ENCODE peak calls at places on chromosomes 5 and 9, in four cellular contexts. O is astrocyte of the spinal cord, Q is body of pancreas, Z is RWPE1. S is an unnamed sample.

GRCh38 chr9:4375424-4376195 is 75.7 kb upstream of the GLIS3 start:
- DNase-seq in Z (peak), O (peak), Q (no peak), S (no peak)

GRCh38 chr5:76684756-76685594 is 31.0 kb upstream of the F2R start:
- DNase-seq in Q (no peak), Z (no peak), O (no peak), S (no peak)

GRCh38 chr5:372556-372910 is 51.0 kb downstream of the AHRR start:
- DNase-seq in O (no peak), Z (no peak), Q (no peak), S (peak)

GRCh38 chr5:136028090-136028489 is 698 bp upstream of the TGFBI start:
- DNase-seq in Z (no peak), O (no peak), Q (no peak), S (no peak)

GRCh38 chr5:11385251-11385900 is 518.9 kb downstream of the CTNND2 start:
- DNase-seq in O (no peak), Q (no peak), Z (no peak), S (no peak)

GRCh38 chr9:80231847-80232246 is 660.1 kb downstream of the TLE4 start:
- DNase-seq in Q (no peak), Z (no peak), O (no peak), S (no peak)

GRCh38 chr9:34701023-34701768 is 8.7 kb downstream of the CCL21 start:
- DNase-seq in Q (peak), O (peak), Z (peak), S (peak)

GRCh38 chr9:94767331-94768099 is 41.0 kb downstream of the AOPEP start:
- DNase-seq in Z (no peak), O (peak), Q (no peak), S (no peak)

GRCh38 chr5:132099905-132100304 is 26.3 kb downstream of the CSF2 start:
- DNase-seq in Q (no peak), Z (no peak), O (no peak), S (no peak)

GRCh38 chr9:116336133-116336862 is 182.7 kb downstream of the PAPPA start:
- DNase-seq in O (no peak), Z (no peak), Q (no peak), S (no peak)

GRCh38 chr9:129910628-129911567 is 75.6 kb downstream of the USP20 start:
- DNase-seq in O (peak), Q (no peak), Z (peak), S (no peak)

GRCh38 chr9:86282979-86283535 is 719 bp upstream of the ISCA1 start:
- DNase-seq in Q (no peak), O (peak), Z (peak), S (no peak)

GRCh38 chr9:73157811-73158210 is 6.1 kb downstream of the ANXA1 start:
- DNase-seq in O (no peak), Q (no peak), Z (no peak), S (no peak)

GRCh38 chr9:100465270-100465669 is 7.7 kb upstream of the TMEFF1 start:
- DNase-seq in Z (no peak), O (no peak), Q (no peak), S (no peak)

GRCh38 chr9:18459958-18460584 is 13.9 kb upstream of the ADAMTSL1 start:
- DNase-seq in Q (no peak), O (peak), Z (peak), S (no peak)

GRCh38 chr5:111364992-111365391 is 140.8 kb downstream of the CAMK4 start:
- DNase-seq in Q (no peak), O (peak), Z (no peak), S (peak)

GRCh38 chr5:55440188-55440646 is 94.5 kb downstream of the PLPP1 start:
- DNase-seq in O (peak), Q (no peak), Z (no peak), S (no peak)

GRCh38 chr5:161847896-161848510 is at the start of gene GABRA1:
- DNase-seq in Z (no peak), Q (no peak), O (no peak), S (peak)

GRCh38 chr9:130630506-130631330 is 33.7 kb upstream of the PRDM12 start:
- DNase-seq in Z (no peak), Q (no peak), O (no peak), S (no peak)

GRCh38 chr5:33994845-33995244 is 10.4 kb upstream of the SLC45A2 start:
- DNase-seq in Q (no peak), O (peak), Z (no peak), S (no peak)

GRCh38 chr5:50963647-50964584 is 297.5 kb downstream of the PARP8 start:
- DNase-seq in Q (peak), O (no peak), Z (no peak), S (no peak)

GRCh38 chr5:144691936-144692335 is 521.3 kb downstream of the KCTD16 start:
- DNase-seq in Q (no peak), Z (no peak), O (no peak), S (no peak)

GRCh38 chr9:1440276-1440675 is 390.1 kb downstream of the DMRT2 start:
- DNase-seq in O (no peak), Z (no peak), Q (no peak), S (no peak)

GRCh38 chr9:114829686-114830085 is 23.8 kb upstream of the TNFSF15 start:
- DNase-seq in Q (no peak), O (no peak), Z (no peak), S (no peak)

GRCh38 chr5:77852514-77853352 is 76.6 kb upstream of the TBCA start:
- DNase-seq in Q (peak), O (peak), Z (no peak), S (peak)

GRCh38 chr5:137696481-137696880 is 39.4 kb downstream of the KLHL3 start:
- DNase-seq in Z (no peak), Q (no peak), O (peak), S (no peak)

GRCh38 chr5:111829701-111830100 is 72.7 kb upstream of the NREP start:
- DNase-seq in Q (no peak), O (peak), Z (peak), S (no peak)

GRCh38 chr5:110738503-110738811 is 350 bp upstream of the SLC25A46 start:
- DNase-seq in Z (peak), Q (no peak), O (no peak), S (peak)

GRCh38 chr9:85202596-85202995 is 533.1 kb downstream of the NTRK2 start:
- DNase-seq in Z (no peak), Q (no peak), O (peak), S (no peak)

GRCh38 chr5:115815693-115816225 is 700 bp downstream of the CDO1 start:
- DNase-seq in O (peak), Z (no peak), Q (peak), S (no peak)

GRCh38 chr5:1180096-1180495 is 21.3 kb upstream of the SLC6A19 start:
- DNase-seq in Z (no peak), O (no peak), Q (peak), S (no peak)

GRCh38 chr5:122154910-122155309 is 25.6 kb downstream of the ZNF474 start:
- DNase-seq in Q (no peak), O (peak), Z (no peak), S (no peak)

GRCh38 chr9:134678206-134678605 is 36.6 kb downstream of the COL5A1 start:
- DNase-seq in Q (no peak), Z (no peak), O (no peak), S (no peak)

DNA sequence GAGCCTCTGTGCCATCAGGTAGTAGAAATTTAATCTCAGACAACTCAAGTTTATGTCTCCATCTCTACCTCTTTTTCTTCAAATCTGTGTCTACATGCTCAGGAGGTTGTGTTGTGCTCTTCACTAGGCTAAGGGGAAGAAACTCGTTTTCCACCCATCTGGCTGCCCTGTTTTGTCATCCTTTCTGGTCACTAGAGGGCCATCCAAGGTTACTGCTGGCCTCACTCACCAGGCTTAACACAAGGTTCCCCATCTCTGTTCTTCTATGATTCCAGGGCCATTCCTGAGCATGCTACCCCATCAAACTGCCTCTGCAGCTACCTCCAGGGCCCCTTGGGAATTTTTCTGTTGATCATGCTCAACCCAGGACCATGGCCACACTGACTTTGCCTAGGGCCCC is 213.3 kb upstream of the FBXL7 start:
- DNase-seq in O (no peak), Q (no peak), Z (no peak), S (no peak)
- TF ChIP-seq CTCF in O (no peak), Q (no peak), Z (no peak), S (peak)

GRCh38 chr9:93035821-93036351 is 22.6 kb upstream of the SUSD3 start:
- DNase-seq in O (no peak), Q (no peak), Z (no peak), S (no peak)
- TF ChIP-seq CTCF in O (no peak), Q (no peak), Z (no peak), S (no peak)

GRCh38 chr9:76697110-76697509 is 67.1 kb upstream of the PCA3 start:
- DNase-seq in O (no peak), Q (no peak), Z (no peak), S (no peak)

GRCh38 chr9:76697554-76697953 is 66.7 kb upstream of the PCA3 start:
- DNase-seq in Z (no peak), O (no peak), Q (no peak), S (no peak)

GRCh38 chr9:76700916-76701315 is 63.3 kb upstream of the PCA3 start:
- DNase-seq in Z (no peak), O (no peak), Q (no peak), S (no peak)

GRCh38 chr9:76701441-76702031 is 62.7 kb upstream of the PCA3 start:
- DNase-seq in Q (no peak), Z (no peak), O (peak), S (no peak)

GRCh38 chr9:76699966-76700365 is 64.3 kb upstream of the PCA3 start:
- DNase-seq in O (peak), Q (no peak), Z (no peak), S (no peak)
- TF ChIP-seq CTCF in O (no peak), Q (no peak), Z (no peak), S (no peak)

DNA sequence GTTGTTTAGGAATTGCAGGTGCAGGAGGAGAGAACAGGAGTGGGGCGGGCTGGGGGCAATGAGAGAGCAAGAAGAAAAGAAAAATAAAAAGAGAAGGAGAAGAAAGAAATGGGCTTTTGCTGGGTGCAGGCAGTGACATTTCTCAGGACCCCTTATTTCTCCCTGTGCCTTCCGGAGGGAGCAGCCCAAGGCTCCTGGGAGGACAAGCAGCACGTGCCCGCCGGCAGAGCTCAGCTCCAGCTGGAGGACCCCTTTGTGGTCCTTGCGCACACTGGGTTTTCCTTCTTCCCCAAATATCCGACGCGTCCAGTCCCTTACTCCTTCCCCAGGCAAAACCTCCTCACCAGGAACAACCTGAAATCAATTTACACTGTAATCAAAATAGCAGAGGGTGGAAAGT is 2.0 kb downstream of the BTNL9 start:
- DNase-seq in O (no peak), Q (no peak), Z (no peak), S (no peak)
- TF ChIP-seq CTCF in O (no peak), Q (no peak), Z (no peak), S (no peak)

GRCh38 chr5:124649548-124650501 is 96.6 kb downstream of the ZNF608 start:
- DNase-seq in Q (peak), Z (peak), O (peak), S (no peak)
- TF ChIP-seq CTCF in Q (no peak), Z (no peak), O (no peak), S (no peak)

S was measured in progenitor cell of endocrine pancreas.